ENCODE peak calls at places on chromosomes 11 and 22, in four cellular contexts. Q is HL-60, D is brain microvascular endothelial cell, H is astrocyte of the spinal cord. J is an unnamed sample.

GRCh38 chr11:69430566-69430965 is 50.9 kb upstream of the LINC01488 start:
- DNase-seq in Q (no peak), D (no peak), H (peak), J (no peak)

GRCh38 chr11:114366331-114367243 is 33.7 kb downstream of the C11orf71 start:
- DNase-seq in Q (no peak), D (peak), H (peak), J (no peak)

GRCh38 chr11:119741369-119742262 is 12.6 kb upstream of the NECTIN1 start:
- DNase-seq in Q (peak), D (no peak), H (no peak), J (no peak)

GRCh38 chr22:35299217-35299716 is 427 bp upstream of the TOM1 start:
- DNase-seq in Q (no peak), D (no peak), H (peak), J (no peak)

GRCh38 chr11:61307354-61307753 is 12.2 kb upstream of the VWCE start:
- DNase-seq in Q (no peak), D (no peak), H (no peak), J (no peak)

GRCh38 chr11:123093686-123094085 is 31.8 kb upstream of the HSPA8 start:
- DNase-seq in Q (no peak), D (no peak), H (no peak), J (no peak)

GRCh38 chr22:20811971-20812660 is 38.2 kb downstream of the SERPIND1 start:
- DNase-seq in Q (no peak), D (no peak), H (no peak), J (no peak)

GRCh38 chr11:64396079-64396591 is 37.2 kb downstream of the RPS6KA4 start:
- DNase-seq in Q (peak), D (no peak), H (no peak), J (no peak)

GRCh38 chr11:69601346-69601975 is 39.5 kb upstream of the CCND1 start:
- DNase-seq in Q (no peak), D (no peak), H (no peak), J (no peak)

GRCh38 chr11:64081663-64082442 is 46.1 kb downstream of the FLRT1 start:
- DNase-seq in Q (no peak), D (no peak), H (no peak), J (no peak)

GRCh38 chr11:70709596-70709995 is 311.3 kb downstream of the CTTN start:
- DNase-seq in Q (no peak), D (no peak), H (no peak), J (no peak)

GRCh38 chr11:86398106-86398505 is 23.4 kb downstream of the CCDC81 start:
- DNase-seq in Q (no peak), D (no peak), H (no peak), J (no peak)

GRCh38 chr22:25083414-25084166 is 116.1 kb upstream of the CRYBB3 start:
- DNase-seq in Q (no peak), D (no peak), H (no peak), J (no peak)

GRCh38 chr22:38214248-38215056 is 12.7 kb downstream of the MAFF start:
- DNase-seq in Q (peak), D (no peak), H (peak), J (peak)
- TF ChIP-seq CTCF in Q (no peak), D (peak), H (peak), J (no peak)

GRCh38 chr11:74671520-74672196 is 59.6 kb downstream of the CHRDL2 start:
- DNase-seq in Q (no peak), D (peak), H (peak), J (no peak)

GRCh38 chr11:74672956-74673895 is 58.0 kb downstream of the CHRDL2 start:
- DNase-seq in Q (peak), D (peak), H (peak), J (no peak)

GRCh38 chr11:74670171-74670570 is 61.1 kb downstream of the CHRDL2 start:
- DNase-seq in Q (no peak), D (no peak), H (no peak), J (no peak)

GRCh38 chr11:74673956-74674355 is 57.3 kb downstream of the CHRDL2 start:
- DNase-seq in Q (no peak), D (no peak), H (no peak), J (no peak)

GRCh38 chr11:74672332-74672955 is 58.8 kb downstream of the CHRDL2 start:
- DNase-seq in Q (no peak), D (no peak), H (no peak), J (no peak)
- TF ChIP-seq CTCF in Q (no peak), D (no peak), H (peak), J (no peak)

GRCh38 chr11:131744847-131745246 is 374.4 kb downstream of the NTM start:
- DNase-seq in Q (no peak), D (peak), H (peak), J (no peak)
- TF ChIP-seq CTCF in Q (no peak), D (no peak), H (no peak), J (no peak)

GRCh38 chr22:26892401-26893033 is 235.1 kb downstream of the MIAT start:
- DNase-seq in Q (no peak), D (no peak), H (no peak), J (no peak)

GRCh38 chr22:26893711-26894110 is 236.3 kb downstream of the MIAT start:
- DNase-seq in Q (no peak), D (no peak), H (no peak), J (no peak)

GRCh38 chr22:26893034-26893710 is 235.8 kb downstream of the MIAT start:
- DNase-seq in Q (no peak), D (no peak), H (no peak), J (no peak)

GRCh38 chr22:26894362-26894761 is 237.0 kb downstream of the MIAT start:
- DNase-seq in Q (no peak), D (peak), H (no peak), J (no peak)

DNA sequence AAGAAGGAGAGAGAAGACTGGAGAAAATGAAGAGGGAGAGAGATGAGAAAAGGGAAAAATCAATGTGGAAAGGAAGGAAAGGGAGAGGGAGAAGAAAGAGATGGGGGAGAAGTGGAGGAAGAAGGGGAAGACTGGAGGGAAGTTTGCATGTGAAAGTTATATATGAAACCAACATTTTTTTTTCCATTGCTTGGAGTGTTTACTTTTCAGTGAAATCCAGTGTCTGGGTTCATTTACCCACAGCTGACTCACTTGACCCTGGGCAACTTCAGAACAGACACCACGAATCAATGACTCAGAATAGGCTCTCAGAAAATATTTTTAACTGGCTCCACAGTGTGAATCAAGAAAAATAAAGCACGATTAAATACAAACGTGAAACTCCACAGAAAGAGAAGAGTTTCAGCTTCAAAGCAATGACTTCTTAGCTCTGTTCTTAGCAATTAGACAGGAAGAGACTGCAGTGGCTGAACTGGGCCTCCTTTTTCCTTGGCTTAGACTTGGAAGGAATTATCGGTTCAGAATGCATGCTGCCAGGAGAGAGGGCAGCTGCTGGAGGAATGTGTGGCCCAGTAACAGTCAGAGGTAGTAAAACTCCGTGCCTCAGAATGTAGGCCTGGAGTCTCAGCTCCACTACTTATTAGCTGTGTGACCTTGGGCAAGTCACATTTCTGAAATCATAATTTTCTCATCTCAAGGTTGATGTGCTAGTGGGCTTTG is 237.5 kb downstream of the MIAT start:
- DNase-seq in Q (no peak), D (peak), H (peak), J (no peak)
- TF ChIP-seq CTCF in Q (no peak), D (no peak), H (no peak), J (no peak)

DNA sequence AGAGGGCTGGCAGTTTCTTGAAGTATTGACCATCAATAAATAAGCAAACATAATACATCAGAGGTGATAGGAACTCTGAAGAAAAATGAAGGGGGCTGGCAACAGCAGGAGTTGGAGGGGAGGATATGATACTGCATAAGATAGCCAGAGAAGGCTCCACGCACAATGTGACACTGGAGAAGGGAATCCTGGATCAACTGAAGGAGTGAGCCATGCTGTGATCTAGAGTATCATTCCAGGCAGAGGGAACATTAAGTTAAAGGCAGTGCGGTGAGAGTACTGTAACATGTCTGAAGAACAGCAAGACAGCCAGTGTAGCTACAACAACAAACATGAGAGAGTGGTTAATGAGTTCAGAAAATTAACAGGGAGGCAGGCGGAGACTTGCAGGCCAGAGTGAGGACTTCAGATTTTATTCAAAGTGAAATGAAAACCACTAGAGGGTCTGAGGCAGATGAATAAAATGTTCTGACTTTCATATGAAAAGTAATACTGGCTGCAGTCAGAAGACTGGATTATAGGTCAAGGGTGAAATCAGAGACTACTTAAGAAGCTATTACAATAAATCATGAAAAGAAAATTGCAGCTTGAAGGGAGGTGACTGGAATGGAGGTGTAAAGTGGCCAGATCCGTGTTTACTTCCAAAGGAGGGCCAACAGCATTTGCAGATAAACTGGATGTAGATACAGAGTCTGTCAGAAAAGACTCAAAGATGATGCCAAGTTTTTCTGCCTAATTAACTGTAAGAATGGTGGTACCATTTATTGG is 49.4 kb downstream of the RRAS2 start:
- DNase-seq in Q (no peak), D (no peak), H (no peak), J (no peak)
- TF ChIP-seq CTCF in Q (no peak), D (no peak), H (no peak), J (no peak)

GRCh38 chr22:44153705-44154104 is 27.0 kb upstream of the PARVG start:
- DNase-seq in Q (no peak), D (no peak), H (no peak), J (no peak)

GRCh38 chr22:44155115-44155514 is 25.6 kb upstream of the PARVG start:
- DNase-seq in Q (no peak), D (no peak), H (no peak), J (no peak)

GRCh38 chr22:44157916-44158618 is 22.7 kb upstream of the PARVG start:
- DNase-seq in Q (no peak), D (no peak), H (no peak), J (no peak)

GRCh38 chr22:44151661-44152060 is 29.1 kb upstream of the PARVG start:
- DNase-seq in Q (no peak), D (peak), H (peak), J (no peak)

DNA sequence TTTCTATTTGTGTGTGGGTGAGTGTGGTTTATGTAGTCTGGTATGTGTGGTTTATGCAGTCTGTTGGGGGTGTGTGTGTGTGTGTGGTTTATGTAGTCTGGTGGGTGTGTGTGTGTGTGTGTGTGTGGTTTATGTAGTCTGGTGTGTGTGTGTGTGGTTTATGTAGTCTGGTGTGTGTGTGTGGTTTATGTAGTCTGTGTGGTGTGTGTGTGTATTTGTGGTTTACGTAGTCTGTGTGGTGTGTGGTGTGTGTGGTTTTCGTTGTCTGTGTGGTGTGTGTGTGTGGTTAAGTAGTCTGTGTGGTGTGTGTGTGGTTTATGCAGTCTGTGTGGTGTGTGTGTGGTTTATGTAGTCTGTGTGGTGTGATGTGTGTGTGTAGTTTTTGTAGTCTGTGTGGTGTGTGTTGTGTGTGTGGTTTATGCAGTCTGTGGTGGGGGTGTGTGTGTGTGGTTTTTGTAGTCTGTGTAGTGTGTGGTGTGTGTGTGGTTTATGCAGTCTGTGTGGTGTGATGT is 26.2 kb upstream of the PARVG start:
- DNase-seq in Q (no peak), D (no peak), H (peak), J (no peak)
- TF ChIP-seq CTCF in Q (no peak), D (no peak), H (no peak), J (no peak)

DNA sequence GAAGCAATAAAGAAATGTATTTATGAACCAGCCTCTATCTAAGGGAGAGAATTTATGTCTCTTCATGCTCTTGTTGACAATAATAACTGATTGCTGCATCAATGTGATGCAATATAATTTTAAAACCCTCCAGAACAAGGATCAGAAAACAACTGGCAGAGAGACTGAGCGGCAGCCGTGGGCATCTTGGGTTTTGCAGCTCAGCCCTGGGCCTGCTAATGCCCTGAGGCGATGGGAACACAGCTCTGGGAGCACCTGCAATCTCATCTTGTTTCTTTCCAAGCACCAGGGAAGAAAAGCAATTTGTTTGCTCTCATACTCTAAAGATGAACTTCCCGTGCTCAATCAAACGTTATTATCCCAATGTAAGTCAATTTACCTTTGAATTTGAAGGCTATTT is 245.7 kb downstream of the ST3GAL4 start:
- DNase-seq in Q (no peak), D (no peak), H (no peak), J (no peak)
- TF ChIP-seq CTCF in Q (no peak), D (no peak), H (no peak), J (no peak)